ENCODE peak calls at places on chromosomes 16 and 17, in six cellular contexts. O is IMR-90, A is tibial artery, Q is colonic mucosa, E is heart left ventricle, X is GM23248. J is an unnamed sample.
A peak's percentile ranks its signal among the peaks of the same experiment; 100 is the strongest.

GRCh38 chr17:78861229-78861628 is 20.6 kb upstream of the USP36 start:
- DNase-seq in O (no peak), A (no peak), Q (no peak), E (no peak), X (no peak), J (no peak)

GRCh38 chr16:19929062-19929511 is 44.4 kb upstream of the GPRC5B start:
- DNase-seq in O (no peak), A (no peak), Q (no peak), E (no peak), X (no peak), J (no peak)

GRCh38 chr16:75228143-75228976 is 9.6 kb downstream of the CTRB1 start:
- DNase-seq in O (no peak), A (no peak), Q (no peak), E (no peak), X (no peak), J (no peak)

GRCh38 chr17:67420994-67421393 is 43.9 kb downstream of the PITPNC1 start:
- DNase-seq in O (no peak), A (no peak), Q (peak; percentile 41), E (no peak), X (no peak), J (no peak)

GRCh38 chr17:74513987-74514631 is 17.2 kb downstream of the CD300LB start:
- DNase-seq in O (peak; percentile 31), A (peak; percentile 38), Q (no peak), E (no peak), X (peak; percentile 80), J (no peak)

GRCh38 chr17:14922421-14922820 is 342.7 kb downstream of the PMP22 start:
- DNase-seq in O (no peak), A (no peak), Q (no peak), E (no peak), X (peak; percentile 45), J (no peak)

GRCh38 chr16:67055712-67056487 is 27.0 kb downstream of the CBFB start:
- DNase-seq in O (peak; percentile 99), A (no peak), Q (no peak), E (no peak), X (peak; percentile 97), J (no peak)

GRCh38 chr17:74410001-74410443 is 21.9 kb upstream of the GPRC5C start:
- DNase-seq in O (no peak), A (no peak), Q (no peak), E (no peak), X (no peak), J (no peak)

GRCh38 chr16:51556694-51557327 is 405.7 kb upstream of the SALL1 start:
- DNase-seq in O (peak; percentile 96), A (no peak), Q (no peak), E (no peak), X (peak; percentile 94), J (peak; percentile 23)

GRCh38 chr17:79029327-79030009 is 5.5 kb downstream of the C1QTNF1 start:
- DNase-seq in O (no peak), A (peak; percentile 55), Q (no peak), E (no peak), X (no peak), J (no peak)

GRCh38 chr16:83338941-83339340 is 468.8 kb upstream of the HSBP1 start:
- DNase-seq in O (peak; percentile 37), A (no peak), Q (no peak), E (no peak), X (peak; percentile 50), J (no peak)

GRCh38 chr16:85328665-85329058 is 216.4 kb upstream of the CIBAR2 start:
- DNase-seq in O (no peak), A (no peak), Q (no peak), E (no peak), X (no peak), J (no peak)

GRCh38 chr16:70659546-70659945 is 13.2 kb downstream of the IL34 start:
- DNase-seq in O (no peak), A (no peak), Q (no peak), E (no peak), X (no peak), J (no peak)

GRCh38 chr17:8912060-8912981 is 44.8 kb upstream of the PIK3R6 start:
- DNase-seq in O (no peak), A (no peak), Q (no peak), E (no peak), X (no peak), J (no peak)
- H3K27ac ChIP-seq in O (no peak overlapping the region), A (no peak overlapping the region), Q (no peak overlapping the region), E (no peak overlapping the region), X (no peak overlapping the region), J (no peak overlapping the region)

DNA sequence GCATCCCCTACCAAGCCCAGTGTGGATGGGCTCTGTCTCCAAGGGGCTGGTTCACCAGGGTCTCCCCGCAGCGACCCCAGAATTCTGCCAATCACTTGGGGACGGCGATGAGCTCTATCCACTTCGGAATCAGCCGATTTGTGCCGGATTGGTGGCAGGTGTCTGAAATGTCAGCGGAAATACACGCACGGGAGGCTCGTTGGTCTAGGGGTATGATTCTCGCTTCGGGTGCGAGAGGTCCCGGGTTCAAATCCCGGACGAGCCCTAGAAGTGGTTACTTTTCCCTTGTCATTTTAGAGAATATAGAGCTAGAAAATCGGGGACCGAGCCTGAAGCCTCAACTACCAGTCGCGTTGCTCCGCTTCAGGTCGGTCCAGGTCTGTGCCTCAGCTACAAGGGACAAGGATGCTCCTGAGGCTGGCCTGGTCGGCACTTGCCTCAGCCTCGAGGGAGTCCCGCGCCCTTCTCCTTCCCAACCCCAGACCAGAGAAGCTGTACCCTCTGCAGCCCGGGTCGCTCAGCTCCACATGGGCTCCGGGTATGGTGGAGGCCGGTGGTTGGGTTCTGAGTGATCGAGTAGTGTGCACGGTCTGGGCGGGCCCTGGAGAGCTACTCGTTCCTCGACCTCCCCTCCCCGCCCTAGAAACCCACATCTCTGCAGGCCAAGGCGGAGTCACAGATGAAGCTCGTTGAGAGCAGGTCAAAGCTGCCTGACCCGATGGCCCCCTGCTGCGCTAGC is 16.0 kb upstream of the OR1F1 start:
- DNase-seq in O (peak; percentile 76), A (no peak), Q (no peak), E (no peak), X (peak; percentile 15), J (no peak)
- H3K27me3 ChIP-seq in O (peaks cover 46% of the 10 kb centered on the region), A (peaks cover 92% of the 10 kb centered on the region), Q (peaks cover 84% of the 10 kb centered on the region), E (peaks cover 92% of the 10 kb centered on the region), X (peaks cover 81% of the 10 kb centered on the region), J (peaks cover 95% of the 10 kb centered on the region)

GRCh38 chr17:17087424-17088103 is 45.3 kb downstream of the MPRIP start:
- DNase-seq in O (no peak), A (no peak), Q (no peak), E (no peak), X (no peak), J (peak; percentile 7)
- H3K4me1 ChIP-seq in O (no peaks in the 10 kb centered on the region), A (peaks cover 89% of the 10 kb centered on the region), Q (peaks cover 4% of the 10 kb centered on the region), E (peaks cover 64% of the 10 kb centered on the region), X (no peaks in the 10 kb centered on the region), J (peaks cover 28% of the 10 kb centered on the region)

GRCh38 chr17:1110524-1110843 is 69.3 kb downstream of the ABR start:
- DNase-seq in O (no peak), A (no peak), Q (no peak), E (no peak), X (no peak), J (no peak)
- H3K27ac ChIP-seq in O (peak overlapping the region; percentile 44), A (peak overlapping the region; percentile 99), Q (peak overlapping the region; percentile 96), E (peak overlapping the region; percentile 96), X (peak overlapping the region; percentile 60), J (peak overlapping the region; percentile 98)

J was measured in transverse colon.